ENCODE peak calls at places on chromosome 21, in five cellular contexts. M is CD8-positive, alpha-beta T cell; Y is retina; G is NCI-H1105 treated with DMSO at 0.1 percent for 48 hours; F is IMR-90. A is an unnamed sample.

GRCh38 chr21:33013618-33014017 is 12.1 kb upstream of the OLIG2 start:
- DNase-seq in M (no peak), G (no peak), F (no peak), Y (no peak), A (no peak)

GRCh38 chr21:42562816-42563215 is 49.2 kb downstream of the SLC37A1 start:
- DNase-seq in G (no peak), M (no peak), Y (no peak), F (no peak), A (no peak)

GRCh38 chr21:37670883-37671282 is 245.4 kb downstream of the KCNJ6 start:
- DNase-seq in Y (no peak), M (no peak), G (no peak), F (peak; percentile 8), A (no peak)

GRCh38 chr21:38937286-38937790 is 131.6 kb downstream of the ETS2 start:
- DNase-seq in Y (no peak), F (no peak), G (no peak), M (no peak), A (no peak)

GRCh38 chr21:35508389-35508888 is 459.3 kb upstream of the RUNX1 start:
- DNase-seq in F (peak; percentile 65), M (no peak), G (no peak), Y (no peak), A (peak; percentile 35)

GRCh38 chr21:17759546-17760178 is 59.5 kb downstream of the C21orf91 start:
- DNase-seq in F (no peak), G (no peak), M (no peak), Y (no peak), A (no peak)

GRCh38 chr21:25901580-25901979 is 166.8 kb downstream of the GABPA start:
- DNase-seq in Y (no peak), M (no peak), F (peak; percentile 39), G (peak; percentile 17), A (no peak)

GRCh38 chr21:26070822-26071425 is 99.6 kb downstream of the APP start:
- DNase-seq in F (peak; percentile 45), M (peak; percentile 5), G (no peak), Y (peak; percentile 60), A (no peak)

GRCh38 chr21:36688324-36688723 is 10.6 kb upstream of the SIM2 start:
- DNase-seq in Y (no peak), M (no peak), F (no peak), G (no peak), A (no peak)

GRCh38 chr21:34080693-34081092 is 7.3 kb downstream of the MRPS6 start:
- DNase-seq in F (no peak), Y (no peak), G (no peak), M (no peak), A (no peak)

GRCh38 chr21:42309753-42310213 is 5.4 kb downstream of the TFF3 start:
- DNase-seq in Y (peak; percentile 92), F (peak; percentile 5), M (peak; percentile 63), G (peak; percentile 45), A (peak; percentile 54)

GRCh38 chr21:29164330-29164942 is 34.0 kb downstream of the MAP3K7CL start:
- DNase-seq in G (peak; percentile 1), F (peak; percentile 91), M (no peak), Y (no peak), A (peak; percentile 41)

GRCh38 chr21:31352841-31353240 is 8.8 kb upstream of the TIAM1 start:
- DNase-seq in M (no peak), G (no peak), F (no peak), Y (no peak), A (no peak)

GRCh38 chr21:45405271-45405818 is 380 bp downstream of the COL18A1 start:
- DNase-seq in Y (no peak), G (no peak), F (peak; percentile 34), M (no peak), A (no peak)

GRCh38 chr21:41932191-41932575 is 21.6 kb downstream of the C2CD2 start:
- DNase-seq in Y (no peak), G (no peak), F (peak; percentile 88), M (no peak), A (no peak)

GRCh38 chr21:37452222-37452621 is 85.6 kb downstream of the DYRK1A start:
- DNase-seq in G (no peak), F (peak; percentile 94), Y (peak; percentile 45), M (no peak), A (no peak)

GRCh38 chr21:14918542-14918941 is 146.3 kb downstream of the NRIP1 start:
- DNase-seq in M (no peak), Y (peak; percentile 51), F (no peak), G (no peak), A (no peak)

GRCh38 chr21:14260459-14260764 is 44.5 kb downstream of the RBM11 start:
- DNase-seq in F (no peak), Y (no peak), M (no peak), G (no peak), A (no peak)